ENCODE peak calls at places on chromosomes 13 and 19, in seven cellular contexts. One of them, this sample, is unnamed.

GRCh38 chr13:56861472-56861871 is 279.2 kb upstream of the PRR20A start:
- DNase-seq in IMR-90: no peak
- DNase-seq in mesendoderm: peak; percentile 57
- DNase-seq in H9: no peak
- DNase-seq in mesenchymal stem cell: peak; percentile 1
- DNase-seq in H1: no peak
- DNase-seq in trophoblast cell: peak; percentile 83
- DNase-seq in this sample: no peak

GRCh38 chr19:13959962-13960862 is 7.9 kb downstream of the DCAF15 start:
- DNase-seq in IMR-90: no peak
- DNase-seq in mesendoderm: peak; percentile 59
- DNase-seq in H9: peak; percentile 64
- DNase-seq in mesenchymal stem cell: no peak
- DNase-seq in H1: peak; percentile 73
- DNase-seq in trophoblast cell: peak; percentile 21
- DNase-seq in this sample: no peak

GRCh38 chr19:30244533-30244932 is 127.7 kb upstream of the ZNF536 start:
- DNase-seq in IMR-90: no peak
- DNase-seq in mesendoderm: no peak
- DNase-seq in H9: no peak
- DNase-seq in mesenchymal stem cell: no peak
- DNase-seq in H1: no peak
- DNase-seq in trophoblast cell: no peak
- DNase-seq in this sample: no peak

GRCh38 chr19:35986664-35987570 is 8.1 kb upstream of the SDHAF1 start:
- DNase-seq in IMR-90: no peak
- DNase-seq in mesendoderm: peak; percentile 59
- DNase-seq in H9: peak; percentile 76
- DNase-seq in mesenchymal stem cell: no peak
- DNase-seq in H1: peak; percentile 80
- DNase-seq in trophoblast cell: peak; percentile 70
- DNase-seq in this sample: no peak

GRCh38 chr19:40576181-40576584 is 490 bp upstream of the SHKBP1 start:
- DNase-seq in IMR-90: no peak
- DNase-seq in mesendoderm: peak; percentile 74
- DNase-seq in H9: peak; percentile 60
- DNase-seq in mesenchymal stem cell: no peak
- DNase-seq in H1: peak; percentile 70
- DNase-seq in trophoblast cell: no peak
- DNase-seq in this sample: no peak

GRCh38 chr19:19059837-19060611 is 3.8 kb upstream of the SLC25A42 start:
- DNase-seq in IMR-90: no peak
- DNase-seq in mesendoderm: no peak
- DNase-seq in H9: no peak
- DNase-seq in mesenchymal stem cell: no peak
- DNase-seq in H1: no peak
- DNase-seq in trophoblast cell: no peak
- DNase-seq in this sample: no peak

GRCh38 chr13:99981115-99982020 is at the start of gene ZIC2:
- DNase-seq in IMR-90: no peak
- DNase-seq in mesendoderm: peak; percentile 96
- DNase-seq in H9: peak; percentile 85
- DNase-seq in mesenchymal stem cell: no peak
- DNase-seq in H1: peak; percentile 83
- DNase-seq in trophoblast cell: peak; percentile 61
- DNase-seq in this sample: peak; percentile 93

GRCh38 chr13:100129605-100130004 is 40.7 kb downstream of the PCCA start:
- DNase-seq in IMR-90: no peak
- DNase-seq in mesendoderm: peak; percentile 67
- DNase-seq in H9: no peak
- DNase-seq in mesenchymal stem cell: no peak
- DNase-seq in H1: no peak
- DNase-seq in trophoblast cell: peak; percentile 4
- DNase-seq in this sample: no peak

GRCh38 chr13:77733674-77734073 is 36.2 kb downstream of the SLAIN1 start:
- DNase-seq in IMR-90: no peak
- DNase-seq in mesendoderm: no peak
- DNase-seq in H9: no peak
- DNase-seq in mesenchymal stem cell: no peak
- DNase-seq in H1: no peak
- DNase-seq in trophoblast cell: no peak
- DNase-seq in this sample: no peak

GRCh38 chr13:35573639-35574038 is 97.2 kb upstream of the MAB21L1 start:
- DNase-seq in IMR-90: no peak
- DNase-seq in mesendoderm: no peak
- DNase-seq in H9: no peak
- DNase-seq in mesenchymal stem cell: no peak
- DNase-seq in H1: no peak
- DNase-seq in trophoblast cell: no peak
- DNase-seq in this sample: no peak

GRCh38 chr13:40082644-40083043 is 427.2 kb downstream of the COG6 start:
- DNase-seq in IMR-90: no peak
- DNase-seq in mesendoderm: no peak
- DNase-seq in H9: no peak
- DNase-seq in mesenchymal stem cell: peak; percentile 58
- DNase-seq in H1: no peak
- DNase-seq in trophoblast cell: peak; percentile 44
- DNase-seq in this sample: no peak

GRCh38 chr19:49447485-49448431 is 3.9 kb downstream of the PIH1D1 start:
- DNase-seq in IMR-90: peak; percentile 8
- DNase-seq in mesendoderm: peak; percentile 68
- DNase-seq in H9: peak; percentile 94
- DNase-seq in mesenchymal stem cell: no peak
- DNase-seq in H1: peak; percentile 92
- DNase-seq in trophoblast cell: no peak
- DNase-seq in this sample: no peak

GRCh38 chr19:50486823-50487515 is 10.3 kb upstream of the GARIN5A start:
- DNase-seq in IMR-90: peak; percentile 19
- DNase-seq in mesendoderm: peak; percentile 95
- DNase-seq in H9: peak; percentile 88
- DNase-seq in mesenchymal stem cell: peak; percentile 23
- DNase-seq in H1: peak; percentile 97
- DNase-seq in trophoblast cell: peak; percentile 26
- DNase-seq in this sample: no peak

GRCh38 chr13:103640617-103641016 is 574.4 kb upstream of the SLC10A2 start:
- DNase-seq in IMR-90: no peak
- DNase-seq in mesendoderm: no peak
- DNase-seq in H9: no peak
- DNase-seq in mesenchymal stem cell: no peak
- DNase-seq in H1: no peak
- DNase-seq in trophoblast cell: no peak
- DNase-seq in this sample: no peak

DNA sequence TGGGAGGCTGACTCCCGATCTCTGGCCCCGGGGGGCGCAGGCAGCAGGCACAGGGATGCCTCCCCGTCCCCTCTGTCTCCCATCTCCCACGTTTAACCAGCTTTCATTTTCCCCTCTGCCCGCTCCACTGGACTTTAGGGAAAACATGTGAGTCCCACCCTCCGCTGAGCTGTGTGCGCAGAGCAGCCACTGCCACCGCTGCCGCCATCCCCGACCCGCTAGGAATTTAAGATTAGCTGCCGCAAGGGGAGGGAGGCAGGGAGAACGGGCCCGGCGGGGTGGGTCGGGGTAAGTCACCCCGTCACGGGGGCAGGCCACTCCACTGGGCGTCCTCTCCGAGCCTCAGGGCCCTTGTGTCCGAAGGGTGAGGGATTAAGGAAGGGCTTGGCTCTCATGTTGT is 15.5 kb downstream of the KCNN1 start:
- DNase-seq in IMR-90: no peak
- DNase-seq in mesendoderm: no peak
- DNase-seq in H9: no peak
- DNase-seq in mesenchymal stem cell: no peak
- DNase-seq in H1: no peak
- DNase-seq in trophoblast cell: no peak
- DNase-seq in this sample: no peak
- H3K4ac ChIP-seq in IMR-90: no peak overlapping the region
- H3K4ac ChIP-seq in mesendoderm: no peak overlapping the region
- H3K4ac ChIP-seq in H9: no peak overlapping the region
- H3K4ac ChIP-seq in mesenchymal stem cell: no peak overlapping the region
- H3K4ac ChIP-seq in H1: no peak overlapping the region
- H3K4ac ChIP-seq in trophoblast cell: no peak overlapping the region
- H3K4ac ChIP-seq in this sample: no peak overlapping the region

DNA sequence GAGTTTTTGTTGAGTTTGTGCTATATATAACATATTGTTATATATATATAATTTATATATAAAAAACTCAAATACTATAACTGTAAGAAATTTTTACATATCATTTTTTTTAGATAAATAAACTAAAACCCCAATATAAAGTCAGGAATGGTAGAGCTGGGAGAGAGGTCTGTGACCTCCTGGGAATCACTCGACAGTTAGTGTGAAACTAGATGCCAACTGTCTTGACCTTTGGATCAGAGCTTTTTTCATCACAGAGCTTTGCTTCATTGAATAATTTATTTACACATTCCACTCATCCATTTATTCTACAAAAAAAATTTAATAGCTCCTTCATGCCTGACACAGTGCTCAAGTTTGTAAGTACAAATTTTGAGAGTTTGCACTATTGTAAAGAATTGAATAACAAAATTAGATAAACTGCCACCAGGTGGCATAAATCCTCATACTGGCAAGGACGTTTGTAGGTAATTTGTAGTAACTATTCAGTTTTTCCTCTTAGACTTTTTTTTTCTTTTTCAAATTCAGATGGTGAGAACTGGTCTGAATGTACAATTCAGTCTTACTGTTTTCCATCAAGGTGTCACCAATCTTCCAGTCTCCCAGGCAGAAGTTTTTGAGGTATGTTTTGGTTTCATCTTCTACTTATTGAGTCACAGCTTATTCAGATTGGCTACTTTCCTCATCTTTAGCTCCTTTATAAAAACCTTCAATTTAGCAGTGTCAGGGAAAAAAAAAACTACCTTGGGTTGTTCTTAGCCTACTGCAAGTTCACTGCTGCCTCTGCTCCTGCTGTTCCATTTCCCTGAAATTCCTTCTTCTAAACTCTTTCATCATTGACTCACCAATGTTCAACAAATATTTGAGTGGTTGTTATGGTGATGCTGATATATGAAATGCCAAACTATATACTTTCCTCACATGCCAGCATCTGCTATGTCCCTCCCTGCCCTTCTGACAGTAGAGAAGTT is 28.7 kb downstream of the LACC1 start:
- DNase-seq in IMR-90: peak; percentile 91
- DNase-seq in mesendoderm: peak; percentile 29
- DNase-seq in H9: no peak
- DNase-seq in mesenchymal stem cell: peak; percentile 87
- DNase-seq in H1: no peak
- DNase-seq in trophoblast cell: peak; percentile 97
- DNase-seq in this sample: peak; percentile 12
- H3K4ac ChIP-seq in IMR-90: peak overlapping the region; percentile 17
- H3K4ac ChIP-seq in mesendoderm: no peak overlapping the region
- H3K4ac ChIP-seq in H9: no peak overlapping the region
- H3K4ac ChIP-seq in mesenchymal stem cell: no peak overlapping the region
- H3K4ac ChIP-seq in H1: no peak overlapping the region
- H3K4ac ChIP-seq in trophoblast cell: no peak overlapping the region
- H3K4ac ChIP-seq in this sample: no peak overlapping the region

GRCh38 chr13:98919566-98919965 is 58.3 kb downstream of the DOCK9 start:
- DNase-seq in IMR-90: no peak
- DNase-seq in mesendoderm: peak; percentile 69
- DNase-seq in H9: no peak
- DNase-seq in mesenchymal stem cell: no peak
- DNase-seq in H1: no peak
- DNase-seq in trophoblast cell: no peak
- DNase-seq in this sample: no peak

GRCh38 chr13:98918771-98919170 is 59.1 kb downstream of the DOCK9 start:
- DNase-seq in IMR-90: no peak
- DNase-seq in mesendoderm: no peak
- DNase-seq in H9: no peak
- DNase-seq in mesenchymal stem cell: no peak
- DNase-seq in H1: no peak
- DNase-seq in trophoblast cell: no peak
- DNase-seq in this sample: no peak

GRCh38 chr13:98916403-98916802 is 61.5 kb downstream of the DOCK9 start:
- DNase-seq in IMR-90: no peak
- DNase-seq in mesendoderm: no peak
- DNase-seq in H9: no peak
- DNase-seq in mesenchymal stem cell: no peak
- DNase-seq in H1: no peak
- DNase-seq in trophoblast cell: no peak
- DNase-seq in this sample: no peak

GRCh38 chr13:98912846-98913245 is 65.0 kb downstream of the DOCK9 start:
- DNase-seq in IMR-90: no peak
- DNase-seq in mesendoderm: no peak
- DNase-seq in H9: no peak
- DNase-seq in mesenchymal stem cell: no peak
- DNase-seq in H1: no peak
- DNase-seq in trophoblast cell: no peak
- DNase-seq in this sample: no peak

GRCh38 chr13:98915563-98916348 is 62.1 kb downstream of the DOCK9 start:
- DNase-seq in IMR-90: peak; percentile 31
- DNase-seq in mesendoderm: no peak
- DNase-seq in H9: no peak
- DNase-seq in mesenchymal stem cell: no peak
- DNase-seq in H1: no peak
- DNase-seq in trophoblast cell: no peak
- DNase-seq in this sample: no peak
- H3K4ac ChIP-seq in IMR-90: no peak overlapping the region
- H3K4ac ChIP-seq in mesendoderm: no peak overlapping the region
- H3K4ac ChIP-seq in H9: no peak overlapping the region
- H3K4ac ChIP-seq in mesenchymal stem cell: no peak overlapping the region
- H3K4ac ChIP-seq in H1: no peak overlapping the region
- H3K4ac ChIP-seq in trophoblast cell: no peak overlapping the region
- H3K4ac ChIP-seq in this sample: no peak overlapping the region

GRCh38 chr13:79799049-79799448 is 318.1 kb downstream of the NDFIP2 start:
- DNase-seq in IMR-90: no peak
- DNase-seq in mesendoderm: no peak
- DNase-seq in H9: no peak
- DNase-seq in mesenchymal stem cell: peak; percentile 47
- DNase-seq in H1: no peak
- DNase-seq in trophoblast cell: no peak
- DNase-seq in this sample: no peak

GRCh38 chr13:79802389-79803140 is 321.6 kb downstream of the NDFIP2 start:
- DNase-seq in IMR-90: no peak
- DNase-seq in mesendoderm: no peak
- DNase-seq in H9: no peak
- DNase-seq in mesenchymal stem cell: no peak
- DNase-seq in H1: no peak
- DNase-seq in trophoblast cell: no peak
- DNase-seq in this sample: no peak

GRCh38 chr13:79794936-79795335 is 314.0 kb downstream of the NDFIP2 start:
- DNase-seq in IMR-90: no peak
- DNase-seq in mesendoderm: no peak
- DNase-seq in H9: no peak
- DNase-seq in mesenchymal stem cell: no peak
- DNase-seq in H1: no peak
- DNase-seq in trophoblast cell: no peak
- DNase-seq in this sample: no peak

GRCh38 chr13:79796116-79796515 is 315.2 kb downstream of the NDFIP2 start:
- DNase-seq in IMR-90: no peak
- DNase-seq in mesendoderm: no peak
- DNase-seq in H9: no peak
- DNase-seq in mesenchymal stem cell: no peak
- DNase-seq in H1: no peak
- DNase-seq in trophoblast cell: no peak
- DNase-seq in this sample: no peak

DNA sequence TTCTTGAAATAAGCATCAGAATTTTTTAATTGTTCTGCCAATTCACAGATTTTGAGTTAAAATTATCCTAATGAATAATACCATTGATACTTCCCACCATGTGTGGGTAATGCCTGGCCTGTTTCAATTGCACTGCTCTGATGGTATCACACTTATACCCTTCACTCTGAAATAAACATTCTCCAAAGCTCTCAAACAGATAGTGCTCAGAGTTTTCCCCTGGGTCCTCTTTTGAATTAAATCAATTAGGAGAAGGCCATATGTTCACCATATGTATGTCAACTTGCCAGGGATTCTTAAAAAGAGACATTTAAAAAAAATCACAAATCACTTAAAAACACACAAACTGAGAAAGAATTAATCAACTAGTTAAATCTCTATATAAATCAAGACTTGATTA is 318.5 kb downstream of the NDFIP2 start:
- DNase-seq in IMR-90: no peak
- DNase-seq in mesendoderm: no peak
- DNase-seq in H9: no peak
- DNase-seq in mesenchymal stem cell: no peak
- DNase-seq in H1: no peak
- DNase-seq in trophoblast cell: no peak
- DNase-seq in this sample: no peak
- H3K4ac ChIP-seq in IMR-90: no peak overlapping the region
- H3K4ac ChIP-seq in mesendoderm: no peak overlapping the region
- H3K4ac ChIP-seq in H9: no peak overlapping the region
- H3K4ac ChIP-seq in mesenchymal stem cell: no peak overlapping the region
- H3K4ac ChIP-seq in H1: no peak overlapping the region
- H3K4ac ChIP-seq in trophoblast cell: no peak overlapping the region
- H3K4ac ChIP-seq in this sample: no peak overlapping the region

This sample was measured in neuronal stem cell.